ENCODE peak calls at places on chromosomes 1 and 21, in four cellular contexts. K is Calu3, E is WTC11, Z is nephron progenitor cell. M is an unnamed sample.

GRCh38 chr1:90964444-90965035 is 57.3 kb downstream of the ZNF644 start:
- DNase-seq in K (no peak), E (no peak), Z (no peak), M (no peak)

GRCh38 chr21:45060675-45061311 is 13.6 kb upstream of the ADARB1 start:
- DNase-seq in Z (no peak), K (no peak), E (no peak), M (no peak)

GRCh38 chr1:200306954-200307754 is 102.7 kb downstream of the ZNF281 start:
- DNase-seq in K (peak; percentile 45), Z (no peak), E (no peak), M (no peak)

GRCh38 chr1:41487729-41488598 is 3.5 kb upstream of the EDN2 start:
- DNase-seq in Z (no peak), K (no peak), E (no peak), M (no peak)

GRCh38 chr1:89894210-89894668 is 73.4 kb downstream of the LRRC8D start:
- DNase-seq in E (no peak), Z (no peak), K (no peak), M (no peak)

GRCh38 chr1:243705585-243705984 is 144.5 kb downstream of the AKT3 start:
- DNase-seq in Z (no peak), K (no peak), E (no peak), M (no peak)

GRCh38 chr1:238608139-238608538 is 717.4 kb upstream of the ZP4 start:
- DNase-seq in Z (no peak), K (no peak), E (no peak), M (no peak)

GRCh38 chr1:201032408-201032807 is 8.9 kb upstream of the KIF21B start:
- DNase-seq in K (no peak), Z (no peak), E (no peak), M (no peak)

GRCh38 chr1:243933495-243933894 is 83.5 kb upstream of the AKT3 start:
- DNase-seq in K (no peak), Z (no peak), E (no peak), M (no peak)

GRCh38 chr1:158112994-158113758 is 67.5 kb upstream of the CD1D start:
- DNase-seq in E (peak; percentile 65), Z (peak; percentile 83), K (peak; percentile 75), M (peak; percentile 61)

GRCh38 chr1:172948457-172948856 is 102.3 kb downstream of the TNFSF18 start:
- DNase-seq in K (no peak), Z (no peak), E (no peak), M (no peak)

GRCh38 chr1:26998319-26999300 is 5.1 kb downstream of the TRNP1 start:
- DNase-seq in Z (no peak), E (no peak), K (no peak), M (no peak)

GRCh38 chr1:59333626-59334277 is 36.9 kb downstream of the FGGY start:
- DNase-seq in Z (no peak), K (no peak), E (no peak), M (no peak)

GRCh38 chr1:30758785-30759380 is 1.3 kb upstream of the LAPTM5 start:
- DNase-seq in Z (no peak), K (no peak), E (no peak), M (no peak)

GRCh38 chr21:36807421-36808004 is 108.6 kb downstream of the SIM2 start:
- DNase-seq in Z (no peak), E (no peak), K (no peak), M (no peak)

GRCh38 chr1:11054666-11055065 is 5.2 kb downstream of the SRM start:
- DNase-seq in E (no peak), K (no peak), Z (no peak), M (no peak)

GRCh38 chr1:161195171-161195570 is 3.7 kb downstream of the ADAMTS4 start:
- DNase-seq in K (no peak), E (no peak), Z (no peak), M (no peak)

GRCh38 chr1:54254055-54254454 is 54.1 kb downstream of the MRPL37 start:
- DNase-seq in E (no peak), K (no peak), Z (no peak), M (no peak)

GRCh38 chr1:183894290-183894565 is 89.3 kb downstream of the RGL1 start:
- DNase-seq in E (no peak), K (no peak), Z (no peak), M (no peak)

GRCh38 chr1:200916681-200917080 is 22.0 kb downstream of the INAVA start:
- DNase-seq in K (no peak), Z (no peak), E (no peak), M (no peak)

GRCh38 chr1:18101508-18101907 is 6.1 kb upstream of the IGSF21 start:
- DNase-seq in Z (no peak), E (no peak), K (no peak), M (no peak)

GRCh38 chr1:226017070-226017469 is 17.9 kb upstream of the SDE2 start:
- DNase-seq in K (no peak), Z (no peak), E (peak; percentile 22), M (no peak)

GRCh38 chr1:181112071-181112929 is 23.8 kb downstream of the IER5 start:
- DNase-seq in E (no peak), Z (no peak), K (peak; percentile 93), M (no peak)

GRCh38 chr1:24748191-24749121 is 3.2 kb downstream of the CLIC4 start:
- DNase-seq in Z (no peak), E (no peak), K (no peak), M (no peak)

GRCh38 chr1:100671604-100672003 is 47.9 kb upstream of the VCAM1 start:
- DNase-seq in E (no peak), K (no peak), Z (no peak), M (no peak)
- TF ChIP-seq CTCF in E (no peak), K (no peak), Z (no peak), M (no peak)

DNA sequence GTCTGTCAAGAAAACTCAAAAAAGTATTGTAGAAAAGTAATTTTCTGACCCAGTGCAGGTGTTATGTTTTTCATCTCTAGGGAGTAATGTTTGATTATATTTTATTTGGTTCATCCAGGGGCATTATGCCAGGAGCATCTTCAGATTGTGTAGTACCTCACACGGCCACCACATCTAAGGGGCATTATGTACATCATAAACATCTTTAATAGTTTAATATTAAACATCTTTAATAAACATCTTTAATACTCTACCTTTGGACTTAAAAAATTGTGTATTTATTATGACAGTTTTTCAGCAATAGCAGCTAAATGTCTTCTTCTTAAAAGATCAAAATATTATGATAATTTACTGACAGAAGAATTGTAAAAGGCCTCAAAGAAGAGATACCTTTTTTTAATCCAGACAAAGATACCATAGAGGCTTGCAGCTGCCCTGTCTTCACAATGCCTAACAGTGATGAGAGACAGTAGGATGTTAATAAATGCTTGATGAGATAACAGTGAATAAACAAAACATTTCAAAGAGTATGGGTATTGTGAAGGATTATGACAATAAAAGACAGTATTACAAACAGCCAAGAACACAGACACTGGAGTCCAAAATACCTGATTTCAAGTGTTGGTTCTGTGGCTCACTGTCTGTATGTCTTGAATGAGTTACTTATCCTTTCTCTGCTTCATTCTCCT is 240.9 kb upstream of the ADGRL2 start:
- DNase-seq in E (no peak), K (no peak), Z (no peak), M (no peak)
- TF ChIP-seq CTCF in E (no peak), K (no peak), Z (peak; percentile 22), M (peak; percentile 55)

GRCh38 chr1:154837034-154837678 is 32.9 kb downstream of the KCNN3 start:
- DNase-seq in K (no peak), Z (no peak), E (no peak), M (no peak)

GRCh38 chr1:154837679-154838171 is 32.4 kb downstream of the KCNN3 start:
- DNase-seq in Z (no peak), K (no peak), E (no peak), M (no peak)

GRCh38 chr1:154839691-154840090 is 30.4 kb downstream of the KCNN3 start:
- DNase-seq in E (no peak), Z (peak; percentile 50), K (no peak), M (no peak)

GRCh38 chr1:154838988-154839387 is 31.1 kb downstream of the KCNN3 start:
- DNase-seq in K (no peak), E (no peak), Z (no peak), M (no peak)

GRCh38 chr1:154838473-154838872 is 31.6 kb downstream of the KCNN3 start:
- DNase-seq in K (no peak), E (no peak), Z (no peak), M (no peak)
- TF ChIP-seq CTCF in K (no peak), E (no peak), Z (no peak), M (no peak)

GRCh38 chr1:150922519-150922975 is 3.6 kb upstream of the SETDB1 start:
- DNase-seq in Z (peak; percentile 68), K (peak; percentile 85), E (peak; percentile 71), M (peak; percentile 64)
- TF ChIP-seq CTCF in Z (peak; percentile 76), K (peak; percentile 82), E (peak; percentile 53), M (peak; percentile 89)

GRCh38 chr1:77303387-77303786 is 21.6 kb downstream of the AK5 start:
- DNase-seq in K (no peak), E (no peak), Z (no peak), M (no peak)
- TF ChIP-seq CTCF in K (no peak), E (no peak), Z (no peak), M (no peak)

GRCh38 chr1:2455757-2456156 is 20.3 kb upstream of the PLCH2 start:
- DNase-seq in K (no peak), E (no peak), Z (no peak), M (no peak)
- TF ChIP-seq CTCF in K (no peak), E (no peak), Z (no peak), M (no peak)

GRCh38 chr1:117087686-117088085 is 27.6 kb downstream of the TTF2 start:
- DNase-seq in E (no peak), K (no peak), Z (no peak), M (no peak)
- TF ChIP-seq CTCF in E (no peak), K (no peak), Z (no peak), M (no peak)

GRCh38 chr1:205986291-205986690 is 16.9 kb downstream of the RAB7B start:
- DNase-seq in Z (no peak), K (peak; percentile 28), E (no peak), M (no peak)
- TF ChIP-seq CTCF in Z (no peak), K (no peak), E (no peak), M (no peak)

GRCh38 chr1:214753236-214753852 is 150.3 kb downstream of the CENPF start:
- DNase-seq in Z (no peak), E (no peak), K (no peak), M (no peak)
- TF ChIP-seq CTCF in Z (no peak), E (no peak), K (no peak), M (no peak)

GRCh38 chr21:43347864-43348766 is 78.8 kb downstream of the SIK1 start:
- DNase-seq in Z (no peak), E (no peak), K (no peak), M (no peak)
- TF ChIP-seq CTCF in Z (no peak), E (no peak), K (no peak), M (no peak)